ENCODE peak calls at places on chromosome 21, in seven cellular contexts. U is BJ, W is astrocyte of the spinal cord, E is fibroblast of pulmonary artery, V is psoas muscle, L is SK-N-SH, Y is cardiac muscle cell. I is an unnamed sample.
A peak's percentile ranks its signal among the peaks of the same experiment; 100 is the strongest.

GRCh38 chr21:17805966-17806365 is 13.2 kb downstream of the C21orf91 start:
- DNase-seq in U (no peak), W (no peak), E (no peak), V (no peak), L (no peak), Y (no peak), I (no peak)

GRCh38 chr21:35217504-35218060 is 168.5 kb upstream of the RUNX1 start:
- DNase-seq in U (peak; percentile 89), W (peak; percentile 79), E (peak; percentile 74), V (no peak), L (no peak), Y (peak; percentile 62), I (peak; percentile 85)

GRCh38 chr21:35316933-35317332 is 267.8 kb upstream of the RUNX1 start:
- DNase-seq in U (no peak), W (peak; percentile 14), E (peak; percentile 78), V (no peak), L (peak; percentile 15), Y (peak; percentile 87), I (no peak)

GRCh38 chr21:34881421-34881820 is 167.7 kb downstream of the RUNX1 start:
- DNase-seq in U (no peak), W (peak; percentile 84), E (peak; percentile 57), V (no peak), L (no peak), Y (peak; percentile 61), I (peak; percentile 45)

GRCh38 chr21:38181101-38181500 is 75.7 kb upstream of the KCNJ15 start:
- DNase-seq in U (peak; percentile 58), W (peak; percentile 18), E (no peak), V (no peak), L (no peak), Y (no peak), I (peak; percentile 71)

GRCh38 chr21:40769231-40769630 is 77.7 kb downstream of the DSCAM start:
- DNase-seq in U (no peak), W (no peak), E (no peak), V (no peak), L (no peak), Y (no peak), I (no peak)

GRCh38 chr21:42373181-42373907 is 7.0 kb upstream of the TFF1 start:
- DNase-seq in U (no peak), W (no peak), E (no peak), V (no peak), L (no peak), Y (no peak), I (no peak)

GRCh38 chr21:29152936-29153335 is 22.5 kb downstream of the MAP3K7CL start:
- DNase-seq in U (no peak), W (no peak), E (no peak), V (no peak), L (no peak), Y (peak; percentile 62), I (peak; percentile 51)

GRCh38 chr21:37592496-37592895 is 225.9 kb downstream of the DYRK1A start:
- DNase-seq in U (no peak), W (no peak), E (no peak), V (no peak), L (no peak), Y (no peak), I (no peak)

GRCh38 chr21:44875341-44875740 is 1.9 kb upstream of the PTTG1IP start:
- DNase-seq in U (no peak), W (peak; percentile 55), E (peak; percentile 67), V (no peak), L (no peak), Y (peak; percentile 63), I (peak; percentile 72)

GRCh38 chr21:29465528-29465927 is 166.8 kb downstream of the BACH1 start:
- DNase-seq in U (no peak), W (no peak), E (no peak), V (no peak), L (peak; percentile 54), Y (no peak), I (no peak)

GRCh38 chr21:39645331-39645730 is 32.6 kb downstream of the B3GALT5 start:
- DNase-seq in U (no peak), W (no peak), E (no peak), V (no peak), L (no peak), Y (no peak), I (no peak)

GRCh38 chr21:42637602-42638041 is 15.8 kb upstream of the PDE9A start:
- DNase-seq in U (no peak), W (no peak), E (no peak), V (no peak), L (no peak), Y (no peak), I (no peak)

GRCh38 chr21:14736672-14737071 is 190.6 kb upstream of the SAMSN1 start:
- DNase-seq in U (no peak), W (no peak), E (no peak), V (no peak), L (no peak), Y (no peak), I (no peak)

GRCh38 chr21:14737922-14738321 is 191.8 kb upstream of the SAMSN1 start:
- DNase-seq in U (no peak), W (peak; percentile 59), E (peak; percentile 68), V (no peak), L (peak; percentile 9), Y (peak; percentile 70), I (peak; percentile 71)

GRCh38 chr21:14739590-14739989 is 193.5 kb upstream of the SAMSN1 start:
- DNase-seq in U (no peak), W (no peak), E (no peak), V (no peak), L (no peak), Y (no peak), I (no peak)

GRCh38 chr21:14736162-14736561 is 190.0 kb upstream of the SAMSN1 start:
- DNase-seq in U (no peak), W (no peak), E (no peak), V (no peak), L (no peak), Y (no peak), I (no peak)

DNA sequence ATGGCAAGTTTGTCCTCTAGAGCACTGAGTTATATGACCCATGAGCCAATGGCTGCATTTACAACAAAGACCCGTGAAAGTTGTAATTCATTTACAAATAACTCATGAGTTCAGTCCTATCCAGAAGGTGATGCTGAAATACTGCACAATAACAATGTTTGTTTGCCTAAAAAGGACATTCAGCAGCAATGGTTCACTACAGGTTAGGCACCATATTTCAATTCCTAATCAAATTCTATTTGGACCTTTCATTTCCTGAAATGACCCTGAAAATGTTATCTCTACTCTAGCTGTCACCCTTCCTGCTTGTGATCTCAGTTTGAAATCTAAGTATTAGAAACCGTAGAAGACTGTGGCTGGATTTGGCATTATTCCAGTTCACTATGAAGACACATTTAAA is 191.2 kb upstream of the SAMSN1 start:
- DNase-seq in U (no peak), W (no peak), E (peak; percentile 3), V (no peak), L (no peak), Y (no peak), I (no peak)
- H3K4me3 ChIP-seq in U (no peak overlapping the region), W (no peak overlapping the region), E (no peak overlapping the region), V (no peak overlapping the region), L (no peak overlapping the region), Y (no peak overlapping the region), I (no peak overlapping the region)

GRCh38 chr21:45917241-45917640 is 64.3 kb upstream of the COL6A1 start:
- DNase-seq in U (no peak), W (no peak), E (no peak), V (peak; percentile 1), L (no peak), Y (no peak), I (no peak)

GRCh38 chr21:45918011-45918410 is 63.6 kb upstream of the COL6A1 start:
- DNase-seq in U (no peak), W (no peak), E (no peak), V (no peak), L (no peak), Y (no peak), I (no peak)

GRCh38 chr21:45919593-45919992 is 62.0 kb upstream of the COL6A1 start:
- DNase-seq in U (no peak), W (no peak), E (no peak), V (no peak), L (no peak), Y (no peak), I (no peak)

GRCh38 chr21:45920824-45921600 is 60.6 kb upstream of the COL6A1 start:
- DNase-seq in U (no peak), W (no peak), E (no peak), V (no peak), L (no peak), Y (no peak), I (no peak)

DNA sequence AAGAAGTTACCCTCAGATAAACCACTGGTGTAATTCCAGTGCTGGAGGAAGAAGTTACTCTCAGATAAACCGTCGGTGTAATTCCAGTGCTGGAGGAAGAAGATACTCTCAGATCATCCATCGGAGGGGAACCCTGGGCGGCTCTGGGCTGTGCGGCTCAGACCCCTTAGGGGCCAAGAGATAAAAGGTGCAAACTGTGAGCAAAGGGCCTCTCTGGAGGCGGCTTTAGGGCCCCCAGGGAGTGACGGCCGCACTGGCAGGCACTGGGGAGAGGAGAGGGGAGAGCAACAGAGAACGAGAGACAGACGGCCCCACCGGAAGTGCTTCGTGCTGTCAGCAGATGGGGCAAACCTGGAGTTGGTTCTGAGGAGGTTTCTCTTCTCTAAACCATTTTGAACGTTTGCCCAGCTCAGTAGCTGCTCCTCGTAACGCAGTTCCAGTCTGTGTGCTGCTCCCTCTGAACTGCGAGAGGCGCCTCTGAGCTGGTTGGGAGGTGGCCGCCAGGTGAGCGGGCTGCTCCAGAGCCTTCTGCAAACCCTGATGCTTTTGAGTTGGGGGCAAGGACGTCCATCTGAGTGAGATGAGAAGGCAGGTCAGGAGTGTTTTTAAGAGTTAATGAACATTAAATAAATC is 62.6 kb upstream of the COL6A1 start:
- DNase-seq in U (no peak), W (no peak), E (no peak), V (no peak), L (no peak), Y (no peak), I (no peak)
- TF ChIP-seq CTCF in U (no peak), W (no peak), E (no peak), V (no peak), L (no peak), Y (no peak), I (no peak)

GRCh38 chr21:33402011-33402979 is 918 bp upstream of the IFNGR2 start:
- DNase-seq in U (peak; percentile 56), W (peak; percentile 59), E (peak; percentile 86), V (peak; percentile 73), L (peak; percentile 78), Y (peak; percentile 89), I (peak; percentile 82)

GRCh38 chr21:33403128-33403785 is at the start of gene IFNGR2:
- DNase-seq in U (no peak), W (no peak), E (peak; percentile 33), V (peak; percentile 52), L (peak; percentile 88), Y (peak; percentile 56), I (no peak)

GRCh38 chr21:33403786-33404571 is 766 bp downstream of the IFNGR2 start:
- DNase-seq in U (no peak), W (peak; percentile 59), E (peak; percentile 51), V (peak; percentile 67), L (peak; percentile 76), Y (peak; percentile 60), I (peak; percentile 35)

GRCh38 chr21:33401617-33401967 is 1.6 kb upstream of the IFNGR2 start:
- DNase-seq in U (peak; percentile 85), W (no peak), E (no peak), V (no peak), L (no peak), Y (no peak), I (no peak)

GRCh38 chr21:33406493-33406892 is 3.3 kb downstream of the IFNGR2 start:
- DNase-seq in U (no peak), W (no peak), E (no peak), V (no peak), L (no peak), Y (no peak), I (no peak)
- H3K4me3 ChIP-seq in U (no peak overlapping the region), W (no peak overlapping the region), E (no peak overlapping the region), V (no peak overlapping the region), L (no peak overlapping the region), Y (no peak overlapping the region), I (no peak overlapping the region)

GRCh38 chr21:32742470-32742869 is 14.7 kb upstream of the SYNJ1 start:
- DNase-seq in U (no peak), W (no peak), E (no peak), V (no peak), L (no peak), Y (no peak), I (no peak)
- TF ChIP-seq CTCF in U (no peak), W (no peak), E (no peak), V (no peak), L (no peak), Y (no peak), I (no peak)

I was measured in fibroblast of mammary gland.